ENCODE peak calls at places on chromosomes 12 and 14, in nine cellular contexts. F, V, C, U, Z, A, D, G and K are unnamed samples.

GRCh38 chr14:100783630-100784321 is 42.1 kb upstream of the MEG3 start:
- DNase-seq in U (no peak), D (no peak), A (no peak), V (no peak), G (peak; percentile 24), F (no peak), Z (peak; percentile 46), C (peak; percentile 84), K (no peak)

GRCh38 chr12:84502907-84503787 is 409.5 kb downstream of the SLC6A15 start:
- DNase-seq in F (peak; percentile 21), C (no peak), Z (no peak), G (no peak), A (peak; percentile 66), U (peak; percentile 47), V (no peak), D (peak; percentile 16), K (peak; percentile 43)

GRCh38 chr14:105196228-105196960 is 15.3 kb upstream of the NUDT14 start:
- DNase-seq in C (no peak), Z (no peak), G (no peak), A (no peak), D (no peak), U (no peak), F (no peak), V (no peak), K (peak; percentile 64)

GRCh38 chr12:66048843-66049537 is 81.6 kb downstream of the LLPH start:
- DNase-seq in F (no peak), D (no peak), A (no peak), Z (no peak), U (no peak), G (no peak), V (no peak), C (no peak), K (no peak)

GRCh38 chr12:79547735-79548347 is 142.9 kb downstream of the PAWR start:
- DNase-seq in Z (no peak), F (peak; percentile 16), G (no peak), A (peak; percentile 77), D (peak; percentile 48), U (peak; percentile 53), V (peak; percentile 37), C (peak; percentile 56), K (peak; percentile 69)

GRCh38 chr12:68587448-68587873 is 23.2 kb upstream of the RAP1B start:
- DNase-seq in D (peak; percentile 62), F (no peak), U (no peak), A (no peak), Z (no peak), C (no peak), G (no peak), V (no peak), K (peak; percentile 58)

GRCh38 chr12:114904254-114905003 is 220.5 kb upstream of the TBX3 start:
- DNase-seq in V (no peak), Z (no peak), D (no peak), A (peak; percentile 16), U (no peak), G (no peak), F (no peak), C (no peak), K (no peak)

GRCh38 chr12:69523433-69524330 is 53.5 kb downstream of the FRS2 start:
- DNase-seq in Z (no peak), F (no peak), C (no peak), A (no peak), G (no peak), U (no peak), D (no peak), V (no peak), K (no peak)

GRCh38 chr14:54567224-54567633 is 301 bp downstream of the SAMD4A start:
- DNase-seq in U (no peak), V (no peak), F (peak; percentile 43), D (no peak), Z (no peak), C (peak; percentile 76), G (no peak), A (no peak), K (peak; percentile 47)

GRCh38 chr14:95504135-95505029 is 12.1 kb downstream of the SYNE3 start:
- DNase-seq in Z (peak; percentile 74), A (peak; percentile 56), G (no peak), U (no peak), C (no peak), F (no peak), V (no peak), D (no peak), K (peak; percentile 62)